ENCODE peak calls at places on chromosomes 3 and 15, in ten cellular contexts. One of them, this sample, is unnamed.

GRCh38 chr3:107988464-107989156 is 102.2 kb downstream of the CD47 start:
- DNase-seq in anterior cingulate cortex: no peak
- DNase-seq in NCI-H2171 treated with DMSO at 0.1 percent for 48 hours: no peak
- DNase-seq in NCI-H774: no peak
- DNase-seq in activated CD4-positive, alpha-beta T cell treated with anti-CD3 and anti-CD28 coated beads for 48 hours: no peak
- DNase-seq in COR-L47: no peak
- DNase-seq in T-cell: no peak
- DNase-seq in HS-5: no peak
- DNase-seq in CD4-positive, CD25-positive, alpha-beta regulatory T cell: peak; percentile 68
- DNase-seq in dorsolateral prefrontal cortex: no peak
- DNase-seq in this sample: no peak

GRCh38 chr15:101017935-101018849 is 99.0 kb downstream of the LRRK1 start:
- DNase-seq in anterior cingulate cortex: no peak
- DNase-seq in NCI-H2171 treated with DMSO at 0.1 percent for 48 hours: no peak
- DNase-seq in NCI-H774: no peak
- DNase-seq in activated CD4-positive, alpha-beta T cell treated with anti-CD3 and anti-CD28 coated beads for 48 hours: no peak
- DNase-seq in COR-L47: no peak
- DNase-seq in T-cell: no peak
- DNase-seq in HS-5: no peak
- DNase-seq in CD4-positive, CD25-positive, alpha-beta regulatory T cell: no peak
- DNase-seq in dorsolateral prefrontal cortex: peak; percentile 26
- DNase-seq in this sample: no peak

GRCh38 chr3:43346990-43347749 is 60.8 kb downstream of the SNRK start:
- DNase-seq in anterior cingulate cortex: no peak
- DNase-seq in NCI-H2171 treated with DMSO at 0.1 percent for 48 hours: no peak
- DNase-seq in NCI-H774: no peak
- DNase-seq in activated CD4-positive, alpha-beta T cell treated with anti-CD3 and anti-CD28 coated beads for 48 hours: no peak
- DNase-seq in COR-L47: no peak
- DNase-seq in T-cell: peak; percentile 41
- DNase-seq in HS-5: no peak
- DNase-seq in CD4-positive, CD25-positive, alpha-beta regulatory T cell: peak; percentile 84
- DNase-seq in dorsolateral prefrontal cortex: no peak
- DNase-seq in this sample: no peak

GRCh38 chr3:159604151-159604581 is 384.5 kb upstream of the IL12A start:
- DNase-seq in anterior cingulate cortex: no peak
- DNase-seq in NCI-H2171 treated with DMSO at 0.1 percent for 48 hours: no peak
- DNase-seq in NCI-H774: no peak
- DNase-seq in activated CD4-positive, alpha-beta T cell treated with anti-CD3 and anti-CD28 coated beads for 48 hours: no peak
- DNase-seq in COR-L47: no peak
- DNase-seq in T-cell: no peak
- DNase-seq in HS-5: peak; percentile 61
- DNase-seq in CD4-positive, CD25-positive, alpha-beta regulatory T cell: no peak
- DNase-seq in dorsolateral prefrontal cortex: no peak
- DNase-seq in this sample: no peak

GRCh38 chr3:126557761-126558160 is 971 bp downstream of the C3orf22 start:
- DNase-seq in anterior cingulate cortex: no peak
- DNase-seq in NCI-H2171 treated with DMSO at 0.1 percent for 48 hours: no peak
- DNase-seq in NCI-H774: no peak
- DNase-seq in activated CD4-positive, alpha-beta T cell treated with anti-CD3 and anti-CD28 coated beads for 48 hours: no peak
- DNase-seq in COR-L47: no peak
- DNase-seq in T-cell: no peak
- DNase-seq in HS-5: no peak
- DNase-seq in CD4-positive, CD25-positive, alpha-beta regulatory T cell: no peak
- DNase-seq in dorsolateral prefrontal cortex: no peak
- DNase-seq in this sample: no peak

GRCh38 chr15:57003418-57003817 is 85.0 kb downstream of the TCF12 start:
- DNase-seq in anterior cingulate cortex: no peak
- DNase-seq in NCI-H2171 treated with DMSO at 0.1 percent for 48 hours: no peak
- DNase-seq in NCI-H774: no peak
- DNase-seq in activated CD4-positive, alpha-beta T cell treated with anti-CD3 and anti-CD28 coated beads for 48 hours: no peak
- DNase-seq in COR-L47: no peak
- DNase-seq in T-cell: no peak
- DNase-seq in HS-5: no peak
- DNase-seq in CD4-positive, CD25-positive, alpha-beta regulatory T cell: no peak
- DNase-seq in dorsolateral prefrontal cortex: no peak
- DNase-seq in this sample: no peak

GRCh38 chr15:57772223-57772957 is 65.9 kb downstream of the POLR2M start:
- DNase-seq in anterior cingulate cortex: no peak
- DNase-seq in NCI-H2171 treated with DMSO at 0.1 percent for 48 hours: no peak
- DNase-seq in NCI-H774: no peak
- DNase-seq in activated CD4-positive, alpha-beta T cell treated with anti-CD3 and anti-CD28 coated beads for 48 hours: no peak
- DNase-seq in COR-L47: no peak
- DNase-seq in T-cell: no peak
- DNase-seq in HS-5: peak; percentile 26
- DNase-seq in CD4-positive, CD25-positive, alpha-beta regulatory T cell: peak; percentile 15
- DNase-seq in dorsolateral prefrontal cortex: no peak
- DNase-seq in this sample: no peak

GRCh38 chr3:54951405-54951804 is 23.5 kb upstream of the LRTM1 start:
- DNase-seq in anterior cingulate cortex: peak; percentile 67
- DNase-seq in NCI-H2171 treated with DMSO at 0.1 percent for 48 hours: no peak
- DNase-seq in NCI-H774: no peak
- DNase-seq in activated CD4-positive, alpha-beta T cell treated with anti-CD3 and anti-CD28 coated beads for 48 hours: peak; percentile 2
- DNase-seq in COR-L47: peak; percentile 1
- DNase-seq in T-cell: no peak
- DNase-seq in HS-5: peak; percentile 64
- DNase-seq in CD4-positive, CD25-positive, alpha-beta regulatory T cell: no peak
- DNase-seq in dorsolateral prefrontal cortex: peak; percentile 64
- DNase-seq in this sample: peak; percentile 77

GRCh38 chr15:99167640-99168039 is 62.8 kb downstream of the SYNM start:
- DNase-seq in anterior cingulate cortex: no peak
- DNase-seq in NCI-H2171 treated with DMSO at 0.1 percent for 48 hours: no peak
- DNase-seq in NCI-H774: no peak
- DNase-seq in activated CD4-positive, alpha-beta T cell treated with anti-CD3 and anti-CD28 coated beads for 48 hours: no peak
- DNase-seq in COR-L47: no peak
- DNase-seq in T-cell: no peak
- DNase-seq in HS-5: no peak
- DNase-seq in CD4-positive, CD25-positive, alpha-beta regulatory T cell: no peak
- DNase-seq in dorsolateral prefrontal cortex: no peak
- DNase-seq in this sample: no peak

GRCh38 chr3:105534491-105534890 is 167.8 kb downstream of the ALCAM start:
- DNase-seq in anterior cingulate cortex: no peak
- DNase-seq in NCI-H2171 treated with DMSO at 0.1 percent for 48 hours: no peak
- DNase-seq in NCI-H774: no peak
- DNase-seq in activated CD4-positive, alpha-beta T cell treated with anti-CD3 and anti-CD28 coated beads for 48 hours: no peak
- DNase-seq in COR-L47: no peak
- DNase-seq in T-cell: no peak
- DNase-seq in HS-5: no peak
- DNase-seq in CD4-positive, CD25-positive, alpha-beta regulatory T cell: no peak
- DNase-seq in dorsolateral prefrontal cortex: no peak
- DNase-seq in this sample: no peak

GRCh38 chr15:64092864-64093626 is 593 bp downstream of the CIAO2A start:
- DNase-seq in anterior cingulate cortex: no peak
- DNase-seq in NCI-H2171 treated with DMSO at 0.1 percent for 48 hours: peak; percentile 73
- DNase-seq in NCI-H774: no peak
- DNase-seq in activated CD4-positive, alpha-beta T cell treated with anti-CD3 and anti-CD28 coated beads for 48 hours: peak; percentile 57
- DNase-seq in COR-L47: no peak
- DNase-seq in T-cell: peak; percentile 13
- DNase-seq in HS-5: no peak
- DNase-seq in CD4-positive, CD25-positive, alpha-beta regulatory T cell: peak; percentile 63
- DNase-seq in dorsolateral prefrontal cortex: no peak
- DNase-seq in this sample: peak; percentile 74

GRCh38 chr15:64810499-64811326 is 14.7 kb downstream of the PIF1 start:
- DNase-seq in anterior cingulate cortex: no peak
- DNase-seq in NCI-H2171 treated with DMSO at 0.1 percent for 48 hours: no peak
- DNase-seq in NCI-H774: no peak
- DNase-seq in activated CD4-positive, alpha-beta T cell treated with anti-CD3 and anti-CD28 coated beads for 48 hours: no peak
- DNase-seq in COR-L47: no peak
- DNase-seq in T-cell: no peak
- DNase-seq in HS-5: no peak
- DNase-seq in CD4-positive, CD25-positive, alpha-beta regulatory T cell: no peak
- DNase-seq in dorsolateral prefrontal cortex: no peak
- DNase-seq in this sample: no peak

GRCh38 chr15:42213481-42213880 is 5.4 kb upstream of the VPS39 start:
- DNase-seq in anterior cingulate cortex: no peak
- DNase-seq in NCI-H2171 treated with DMSO at 0.1 percent for 48 hours: no peak
- DNase-seq in NCI-H774: no peak
- DNase-seq in activated CD4-positive, alpha-beta T cell treated with anti-CD3 and anti-CD28 coated beads for 48 hours: no peak
- DNase-seq in COR-L47: no peak
- DNase-seq in T-cell: no peak
- DNase-seq in HS-5: no peak
- DNase-seq in CD4-positive, CD25-positive, alpha-beta regulatory T cell: no peak
- DNase-seq in dorsolateral prefrontal cortex: no peak
- DNase-seq in this sample: no peak

GRCh38 chr15:51288143-51289065 is 50.0 kb downstream of the CYP19A1 start:
- DNase-seq in anterior cingulate cortex: no peak
- DNase-seq in NCI-H2171 treated with DMSO at 0.1 percent for 48 hours: no peak
- DNase-seq in NCI-H774: no peak
- DNase-seq in activated CD4-positive, alpha-beta T cell treated with anti-CD3 and anti-CD28 coated beads for 48 hours: no peak
- DNase-seq in COR-L47: no peak
- DNase-seq in T-cell: no peak
- DNase-seq in HS-5: no peak
- DNase-seq in CD4-positive, CD25-positive, alpha-beta regulatory T cell: no peak
- DNase-seq in dorsolateral prefrontal cortex: no peak
- DNase-seq in this sample: no peak

GRCh38 chr15:101180620-101181307 is 71.1 kb downstream of the CHSY1 start:
- DNase-seq in anterior cingulate cortex: no peak
- DNase-seq in NCI-H2171 treated with DMSO at 0.1 percent for 48 hours: no peak
- DNase-seq in NCI-H774: no peak
- DNase-seq in activated CD4-positive, alpha-beta T cell treated with anti-CD3 and anti-CD28 coated beads for 48 hours: no peak
- DNase-seq in COR-L47: no peak
- DNase-seq in T-cell: peak; percentile 17
- DNase-seq in HS-5: no peak
- DNase-seq in CD4-positive, CD25-positive, alpha-beta regulatory T cell: peak; percentile 19
- DNase-seq in dorsolateral prefrontal cortex: no peak
- DNase-seq in this sample: no peak

GRCh38 chr3:151403246-151403645 is 18.7 kb upstream of the P2RY12 start:
- DNase-seq in anterior cingulate cortex: no peak
- DNase-seq in NCI-H2171 treated with DMSO at 0.1 percent for 48 hours: no peak
- DNase-seq in NCI-H774: no peak
- DNase-seq in activated CD4-positive, alpha-beta T cell treated with anti-CD3 and anti-CD28 coated beads for 48 hours: no peak
- DNase-seq in COR-L47: no peak
- DNase-seq in T-cell: no peak
- DNase-seq in HS-5: no peak
- DNase-seq in CD4-positive, CD25-positive, alpha-beta regulatory T cell: no peak
- DNase-seq in dorsolateral prefrontal cortex: no peak
- DNase-seq in this sample: no peak

GRCh38 chr15:100125627-100126231 is 216.0 kb downstream of the ADAMTS17 start:
- DNase-seq in anterior cingulate cortex: peak; percentile 39
- DNase-seq in NCI-H2171 treated with DMSO at 0.1 percent for 48 hours: no peak
- DNase-seq in NCI-H774: no peak
- DNase-seq in activated CD4-positive, alpha-beta T cell treated with anti-CD3 and anti-CD28 coated beads for 48 hours: no peak
- DNase-seq in COR-L47: no peak
- DNase-seq in T-cell: no peak
- DNase-seq in HS-5: no peak
- DNase-seq in CD4-positive, CD25-positive, alpha-beta regulatory T cell: no peak
- DNase-seq in dorsolateral prefrontal cortex: no peak
- DNase-seq in this sample: peak; percentile 75